ENCODE peak calls at places on chromosomes 6 and 20, in five cellular contexts. K, D, M, W and V are unnamed samples.

GRCh38 chr6:121520337-121521163 is 85.1 kb downstream of the GJA1 start:
- DNase-seq in K (no peak), D (peak; percentile 58), M (no peak), W (no peak), V (no peak)

GRCh38 chr6:10391299-10391630 is 23.6 kb downstream of the TFAP2A start:
- DNase-seq in K (no peak), D (no peak), M (no peak), W (no peak), V (no peak)

GRCh38 chr6:128580224-128581110 is 60.1 kb upstream of the PTPRK start:
- DNase-seq in K (no peak), D (no peak), M (no peak), W (no peak), V (no peak)

GRCh38 chr6:159772196-159772595 is 10.4 kb downstream of the ACAT2 start:
- DNase-seq in K (no peak), D (no peak), M (no peak), W (no peak), V (no peak)

GRCh38 chr6:155434117-155434516 is 21.5 kb downstream of the NOX3 start:
- DNase-seq in K (no peak), D (no peak), M (no peak), W (no peak), V (no peak)

GRCh38 chr6:77467038-77467437 is 3.7 kb upstream of the HTR1B start:
- DNase-seq in K (peak; percentile 11), D (peak; percentile 31), M (no peak), W (no peak), V (no peak)

GRCh38 chr6:106315765-106316375 is 9.7 kb downstream of the ATG5 start:
- DNase-seq in K (no peak), D (no peak), M (no peak), W (no peak), V (peak; percentile 77)

GRCh38 chr6:169048806-169049205 is 204.8 kb downstream of the THBS2 start:
- DNase-seq in K (no peak), D (no peak), M (no peak), W (no peak), V (no peak)

GRCh38 chr20:44542902-44543301 is 21.0 kb upstream of the SERINC3 start:
- DNase-seq in K (no peak), D (no peak), M (no peak), W (no peak), V (no peak)

GRCh38 chr6:105545206-105545920 is 142.5 kb upstream of the PREP start:
- DNase-seq in K (no peak), D (no peak), M (no peak), W (no peak), V (no peak)

GRCh38 chr6:50791900-50792508 is 26.7 kb upstream of the TFAP2B start:
- DNase-seq in K (peak; percentile 78), D (peak; percentile 46), M (peak; percentile 61), W (peak; percentile 46), V (peak; percentile 69)

GRCh38 chr20:1225263-1225728 is 548 bp upstream of the RAD21L1 start:
- DNase-seq in K (no peak), D (no peak), M (peak; percentile 65), W (no peak), V (no peak)
- H3K4me3 ChIP-seq in K (no peak overlapping the region), D (peak overlapping the region; percentile 46), M (peak overlapping the region; percentile 55), W (peak overlapping the region; percentile 55), V (no peak overlapping the region)

GRCh38 chr20:46894971-46895905 is 595 bp downstream of the EYA2 start:
- DNase-seq in K (peak; percentile 17), D (peak; percentile 19), M (no peak), W (no peak), V (no peak)
- TF ChIP-seq EZH2 in K (peak; percentile 74), D (peak; percentile 80), M (peak; percentile 95), W (no peak), V (peak; percentile 95)

GRCh38 chr20:9032758-9033157 is 36.1 kb upstream of the PLCB4 start:
- DNase-seq in K (no peak), D (no peak), M (no peak), W (no peak), V (no peak)
- TF ChIP-seq CTCF in K (no peak), D (no peak), M (no peak), W (no peak), V (no peak)

GRCh38 chr6:144649085-144649484 is 363.9 kb downstream of the UTRN start:
- DNase-seq in K (no peak), D (no peak), M (peak; percentile 39), W (no peak), V (no peak)
- H3K4me3 ChIP-seq in K (no peak overlapping the region), D (no peak overlapping the region), M (no peak overlapping the region), W (no peak overlapping the region), V (no peak overlapping the region)

GRCh38 chr20:911882-912600 is 4.1 kb downstream of the ANGPT4 start:
- DNase-seq in K (no peak), D (no peak), M (no peak), W (no peak), V (no peak)
- TF ChIP-seq EZH2 in K (no peak), D (no peak), M (no peak), W (no peak), V (no peak)